ENCODE peak calls at places on chromosomes 3 and 15, in six cellular contexts. E is sigmoid colon; W is CD8-positive, alpha-beta memory T cell; G is hepatocyte; F is CD4-positive, CD25-positive, alpha-beta regulatory T cell; M is mucosa of descending colon. C is an unnamed sample.

GRCh38 chr15:43285609-43286037 is 18.9 kb upstream of the TGM5 start:
- DNase-seq in M (peak; percentile 81), W (peak; percentile 51), E (no peak), F (peak; percentile 76), G (peak; percentile 84), C (peak; percentile 50)

GRCh38 chr3:152496286-152496685 is 227.6 kb downstream of the MBNL1 start:
- DNase-seq in E (no peak), F (no peak), M (no peak), W (no peak), G (no peak), C (no peak)

GRCh38 chr15:68599560-68600071 is 20.8 kb downstream of the CORO2B start:
- DNase-seq in F (no peak), G (peak; percentile 50), E (no peak), M (no peak), W (no peak), C (no peak)

GRCh38 chr15:73078722-73079121 is 26.5 kb downstream of the NEO1 start:
- DNase-seq in W (no peak), E (no peak), G (peak; percentile 16), F (no peak), M (peak; percentile 59), C (peak; percentile 72)

GRCh38 chr3:82055792-82056191 is 294.3 kb upstream of the GBE1 start:
- DNase-seq in F (no peak), G (no peak), E (no peak), W (no peak), M (no peak), C (no peak)

GRCh38 chr15:90749754-90750153 is 32.6 kb downstream of the BLM start:
- DNase-seq in G (no peak), W (no peak), F (peak; percentile 60), E (no peak), M (no peak), C (no peak)

GRCh38 chr3:126436826-126437717 is 38.6 kb downstream of the ZXDC start:
- DNase-seq in W (no peak), M (no peak), F (no peak), G (no peak), E (no peak), C (no peak)

GRCh38 chr15:49313650-49314049 is 109.4 kb upstream of the FGF7 start:
- DNase-seq in M (no peak), W (no peak), G (no peak), F (no peak), E (no peak), C (no peak)

GRCh38 chr3:5489536-5489935 is 302.0 kb downstream of the EDEM1 start:
- DNase-seq in G (no peak), M (peak; percentile 24), E (no peak), F (no peak), W (no peak), C (no peak)

GRCh38 chr3:69013256-69014021 is at the start of gene EOGT:
- DNase-seq in W (peak; percentile 70), M (peak; percentile 95), G (peak; percentile 93), F (peak; percentile 86), E (peak; percentile 94), C (no peak)

GRCh38 chr3:160754371-160754854 is 1.6 kb upstream of the PPM1L start:
- DNase-seq in F (peak; percentile 39), G (peak; percentile 63), E (peak; percentile 71), M (peak; percentile 48), W (peak; percentile 31), C (no peak)

GRCh38 chr3:63458405-63458804 is 180.3 kb downstream of the SYNPR start:
- DNase-seq in E (no peak), F (no peak), M (no peak), W (no peak), G (no peak), C (no peak)

GRCh38 chr15:33908396-33908795 is 59.9 kb upstream of the CHRM5 start:
- DNase-seq in W (no peak), M (no peak), E (no peak), F (no peak), G (no peak), C (no peak)

GRCh38 chr3:60917136-60917535 is 334.1 kb downstream of the FHIT start:
- DNase-seq in F (no peak), G (no peak), M (peak; percentile 20), E (no peak), W (no peak), C (no peak)

GRCh38 chr3:165210132-165210531 is 13.9 kb upstream of the SLITRK3 start:
- DNase-seq in M (no peak), F (no peak), E (no peak), W (no peak), G (no peak), C (no peak)

GRCh38 chr15:63553388-63553791 is 43.8 kb upstream of the FBXL22 start:
- DNase-seq in W (no peak), F (no peak), E (no peak), M (no peak), G (peak; percentile 57), C (peak; percentile 84)

DNA sequence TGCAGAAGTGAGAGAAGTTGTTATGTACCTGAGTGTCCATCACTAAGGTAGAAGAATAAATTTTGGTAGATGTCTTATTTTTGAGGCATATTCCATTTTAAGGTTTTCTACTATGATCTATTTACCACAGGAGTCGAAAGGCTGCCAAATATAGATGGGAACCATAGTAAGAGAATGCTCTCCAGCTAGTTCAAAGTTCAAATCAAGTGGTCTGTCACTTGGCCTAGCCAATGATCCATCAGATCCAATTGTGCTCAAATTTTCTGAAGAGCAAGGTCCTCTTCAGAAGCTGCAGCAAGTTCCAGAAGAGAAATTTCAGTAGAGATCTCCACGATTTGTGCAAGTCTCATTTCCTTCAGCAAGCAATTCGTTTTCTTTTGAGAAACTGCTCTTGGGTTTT is 10.9 kb downstream of the PROS1 start:
- DNase-seq in M (no peak), W (no peak), G (no peak), E (no peak), F (no peak), C (no peak)
- H3K9me3 ChIP-seq in M (no peaks in the 10 kb centered on the region), W (no peaks in the 10 kb centered on the region), G (no peaks in the 10 kb centered on the region), E (no peaks in the 10 kb centered on the region), F (no peaks in the 10 kb centered on the region), C (no peaks in the 10 kb centered on the region)

GRCh38 chr15:21267231-21267630 is 173.1 kb downstream of the POTEB3 start:
- DNase-seq in W (no peak), M (no peak), F (no peak), E (no peak), G (no peak), C (no peak)

GRCh38 chr15:21261396-21261964 is 178.8 kb downstream of the POTEB3 start:
- DNase-seq in M (no peak), W (no peak), F (no peak), G (peak; percentile 34), E (peak; percentile 65), C (no peak)

GRCh38 chr15:21262851-21263400 is 177.4 kb downstream of the POTEB3 start:
- DNase-seq in E (no peak), M (no peak), W (no peak), G (peak; percentile 3), F (no peak), C (no peak)

GRCh38 chr15:21260966-21261395 is 179.3 kb downstream of the POTEB3 start:
- DNase-seq in M (no peak), E (peak; percentile 62), W (no peak), G (peak; percentile 33), F (no peak), C (no peak)

GRCh38 chr15:21261965-21262850 is 178.1 kb downstream of the POTEB3 start:
- DNase-seq in W (no peak), G (peak; percentile 23), M (no peak), F (no peak), E (peak; percentile 64), C (no peak)
- H3K9me3 ChIP-seq in W (no peaks in the 10 kb centered on the region), G (peaks cover 38% of the 10 kb centered on the region), M (peaks cover 14% of the 10 kb centered on the region), F (no peaks in the 10 kb centered on the region), E (no peaks in the 10 kb centered on the region), C (no peaks in the 10 kb centered on the region)

DNA sequence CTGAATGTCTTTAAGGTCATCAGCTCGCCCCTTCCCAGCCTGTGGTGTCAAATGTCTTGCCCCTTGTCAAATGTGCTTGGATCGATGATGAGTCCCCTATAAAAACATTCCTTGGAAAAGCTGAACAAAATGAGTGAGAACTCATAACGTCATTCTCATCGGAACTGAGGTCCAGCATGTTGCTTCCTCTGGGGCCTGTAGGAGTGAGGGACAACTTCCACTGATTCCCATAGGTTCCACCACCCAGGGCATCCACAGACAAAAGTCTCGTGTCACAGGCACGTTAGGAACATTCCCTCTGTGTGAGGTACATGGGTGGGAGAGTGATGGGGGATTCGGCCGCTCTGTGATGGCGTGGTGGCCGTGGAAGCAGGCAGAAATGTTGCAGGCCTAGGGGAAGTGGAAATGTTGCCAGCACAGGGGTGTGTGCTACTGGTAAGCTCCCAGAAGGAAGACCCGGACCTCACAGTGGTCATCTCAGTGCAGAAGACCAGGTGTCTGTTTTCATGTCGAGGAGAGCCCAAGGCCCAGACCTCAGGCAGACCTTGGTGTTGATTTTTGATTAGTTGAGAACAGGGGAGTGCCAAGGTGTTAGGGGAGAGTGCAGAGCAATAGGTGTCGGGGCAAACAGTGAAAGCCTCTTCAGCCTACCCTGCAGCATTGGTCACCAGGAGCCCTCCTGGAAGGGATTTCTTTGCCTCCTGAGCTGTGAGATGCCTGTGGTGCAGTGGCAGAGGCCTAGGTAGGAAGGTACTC is 96.8 kb downstream of the SNRPN start:
- DNase-seq in F (no peak), M (no peak), E (peak; percentile 32), G (no peak), W (no peak), C (no peak)
- H3K9me3 ChIP-seq in F (peaks cover 80% of the 10 kb centered on the region), M (peaks cover 97% of the 10 kb centered on the region), E (peaks cover 63% of the 10 kb centered on the region), G (peaks cover 66% of the 10 kb centered on the region), W (peaks cover 75% of the 10 kb centered on the region), C (peaks cover 24% of the 10 kb centered on the region)

GRCh38 chr3:44499149-44499898 is 21.9 kb upstream of the ZNF445 start:
- DNase-seq in W (no peak), G (no peak), E (no peak), M (no peak), F (no peak), C (no peak)
- H3K9me3 ChIP-seq in W (peaks cover 32% of the 10 kb centered on the region), G (peaks cover 26% of the 10 kb centered on the region), E (no peaks in the 10 kb centered on the region), M (peaks cover 68% of the 10 kb centered on the region), F (peaks cover 69% of the 10 kb centered on the region), C (no peaks in the 10 kb centered on the region)

GRCh38 chr15:25247418-25248030 is 191.3 kb downstream of the UBE3A start:
- DNase-seq in W (no peak), G (no peak), F (no peak), M (no peak), E (no peak), C (no peak)
- H3K9me3 ChIP-seq in W (no peaks in the 10 kb centered on the region), G (no peaks in the 10 kb centered on the region), F (no peaks in the 10 kb centered on the region), M (peaks cover 92% of the 10 kb centered on the region), E (peaks cover 6% of the 10 kb centered on the region), C (no peaks in the 10 kb centered on the region)

DNA sequence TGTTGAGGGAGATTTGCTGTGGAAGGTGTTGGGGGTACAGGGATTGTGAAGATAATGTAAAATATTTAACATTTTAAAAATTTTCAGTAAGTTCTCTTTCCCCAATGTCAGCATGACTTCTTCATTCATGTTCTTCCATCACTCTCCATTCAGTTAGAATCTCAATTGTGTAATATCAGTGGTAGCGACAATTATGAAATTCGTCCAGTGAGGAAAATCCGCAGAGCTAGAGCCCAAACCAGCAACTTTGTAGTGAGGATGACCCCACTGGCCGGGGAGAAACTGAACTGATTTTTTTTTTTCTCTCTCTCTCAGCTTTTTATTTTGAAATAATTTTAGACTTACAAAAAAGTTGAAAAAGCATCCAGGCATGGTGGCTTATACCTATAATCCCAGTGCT is 171.7 kb downstream of the PGPEP1L start:
- DNase-seq in F (no peak), M (no peak), G (no peak), E (no peak), W (no peak), C (no peak)
- H3K9me3 ChIP-seq in F (peaks cover 7% of the 10 kb centered on the region), M (peaks cover 10% of the 10 kb centered on the region), G (peaks cover 13% of the 10 kb centered on the region), E (no peaks in the 10 kb centered on the region), W (peaks cover 8% of the 10 kb centered on the region), C (peaks cover 6% of the 10 kb centered on the region)